ENCODE peak calls at places on chromosomes 2 and 18, in seven cellular contexts. C, N, I, E, O, L and D are unnamed samples.

GRCh38 chr2:150211164-150211631 is 276.3 kb downstream of the RND3 start:
- DNase-seq in C (no peak), N (no peak), I (no peak), E (peak; percentile 73), O (no peak), L (no peak), D (no peak)

GRCh38 chr18:74930616-74931015 is 278.3 kb downstream of the PTGR3 start:
- DNase-seq in C (no peak), N (no peak), I (no peak), E (no peak), O (no peak), L (no peak), D (no peak)

GRCh38 chr2:10362096-10362897 is 59.6 kb downstream of the HPCAL1 start:
- DNase-seq in C (no peak), N (no peak), I (no peak), E (no peak), O (no peak), L (no peak), D (no peak)

GRCh38 chr18:25735447-25735846 is 355.0 kb downstream of the SS18 start:
- DNase-seq in C (no peak), N (no peak), I (no peak), E (no peak), O (no peak), L (no peak), D (no peak)

GRCh38 chr2:143132360-143132759 is 3.1 kb downstream of the ARHGAP15 start:
- DNase-seq in C (no peak), N (peak; percentile 30), I (no peak), E (no peak), O (no peak), L (no peak), D (no peak)

GRCh38 chr18:48569139-48569914 is 30.5 kb downstream of the CTIF start:
- DNase-seq in C (no peak), N (no peak), I (no peak), E (no peak), O (peak; percentile 16), L (no peak), D (no peak)

GRCh38 chr2:3641181-3641580 is 16.8 kb upstream of the ALLC start:
- DNase-seq in C (peak; percentile 18), N (no peak), I (peak; percentile 9), E (no peak), O (no peak), L (no peak), D (no peak)

GRCh38 chr2:168244318-168244717 is 3.1 kb downstream of the STK39 start:
- DNase-seq in C (peak; percentile 52), N (peak; percentile 26), I (no peak), E (no peak), O (no peak), L (peak; percentile 38), D (no peak)

GRCh38 chr2:188892632-188893031 is 81.5 kb upstream of the COL3A1 start:
- DNase-seq in C (no peak), N (no peak), I (no peak), E (peak; percentile 36), O (no peak), L (no peak), D (no peak)

GRCh38 chr18:79523738-79524180 is 128.0 kb downstream of the NFATC1 start:
- DNase-seq in C (no peak), N (peak; percentile 95), I (peak; percentile 19), E (no peak), O (no peak), L (peak; percentile 87), D (no peak)

GRCh38 chr2:157874997-157875719 is 972 bp downstream of the ACVR1 start:
- DNase-seq in C (no peak), N (peak; percentile 51), I (peak; percentile 42), E (peak; percentile 82), O (no peak), L (peak; percentile 19), D (peak; percentile 76)

GRCh38 chr2:238286551-238286950 is 1.9 kb downstream of the PER2 start:
- DNase-seq in C (peak; percentile 85), N (peak; percentile 20), I (peak; percentile 79), E (peak; percentile 76), O (no peak), L (no peak), D (peak; percentile 65)

GRCh38 chr2:235616846-235617245 is 123.0 kb downstream of the AGAP1 start:
- DNase-seq in C (no peak), N (no peak), I (no peak), E (peak; percentile 41), O (no peak), L (no peak), D (no peak)

GRCh38 chr2:68807821-68808266 is 63.4 kb downstream of the BMP10 start:
- DNase-seq in C (no peak), N (no peak), I (peak; percentile 69), E (peak; percentile 69), O (no peak), L (no peak), D (no peak)

GRCh38 chr2:85753525-85754312 is at the start of gene ATOH8:
- DNase-seq in C (peak; percentile 82), N (peak; percentile 35), I (peak; percentile 81), E (peak; percentile 76), O (peak; percentile 95), L (no peak), D (no peak)

GRCh38 chr2:11573418-11574175 is 39.8 kb downstream of the GREB1 start:
- DNase-seq in C (no peak), N (no peak), I (no peak), E (peak; percentile 4), O (no peak), L (no peak), D (no peak)

GRCh38 chr2:104658149-104658839 is 195.6 kb upstream of the POU3F3 start:
- DNase-seq in C (no peak), N (no peak), I (peak; percentile 58), E (no peak), O (peak; percentile 70), L (no peak), D (no peak)

GRCh38 chr18:79625924-79626561 is 53.6 kb upstream of the CTDP1 start:
- DNase-seq in C (no peak), N (no peak), I (no peak), E (no peak), O (no peak), L (no peak), D (no peak)

GRCh38 chr2:190280565-190281330 is 38.9 kb downstream of the HIBCH start:
- DNase-seq in C (no peak), N (no peak), I (no peak), E (peak; percentile 34), O (no peak), L (no peak), D (no peak)

GRCh38 chr2:201807452-201807980 is 1.2 kb downstream of the CDK15 start:
- DNase-seq in C (no peak), N (no peak), I (peak; percentile 61), E (peak; percentile 42), O (no peak), L (no peak), D (no peak)

GRCh38 chr2:201808070-201808469 is 1.7 kb downstream of the CDK15 start:
- DNase-seq in C (no peak), N (no peak), I (no peak), E (no peak), O (no peak), L (no peak), D (no peak)

GRCh38 chr2:201813996-201814845 is 7.9 kb downstream of the CDK15 start:
- DNase-seq in C (no peak), N (no peak), I (no peak), E (no peak), O (no peak), L (no peak), D (no peak)

GRCh38 chr2:201809633-201810032 is 3.3 kb downstream of the CDK15 start:
- DNase-seq in C (no peak), N (no peak), I (no peak), E (no peak), O (no peak), L (no peak), D (no peak)

GRCh38 chr2:201810592-201810991 is 4.3 kb downstream of the CDK15 start:
- DNase-seq in C (no peak), N (no peak), I (no peak), E (no peak), O (no peak), L (no peak), D (no peak)
- H3K4me3 ChIP-seq in C (no peak overlapping the region), N (no peak overlapping the region), I (no peak overlapping the region), E (no peak overlapping the region), O (no peak overlapping the region), L (no peak overlapping the region), D (no peak overlapping the region)

GRCh38 chr2:178528647-178529046 is 48.4 kb downstream of the PLEKHA3 start:
- DNase-seq in C (no peak), N (no peak), I (no peak), E (no peak), O (no peak), L (no peak), D (no peak)

GRCh38 chr2:178530625-178531142 is 50.4 kb downstream of the PLEKHA3 start:
- DNase-seq in C (no peak), N (no peak), I (no peak), E (no peak), O (no peak), L (no peak), D (no peak)

GRCh38 chr2:178529194-178529593 is 48.9 kb downstream of the PLEKHA3 start:
- DNase-seq in C (no peak), N (no peak), I (no peak), E (no peak), O (no peak), L (no peak), D (no peak)

GRCh38 chr2:178530128-178530527 is 49.9 kb downstream of the PLEKHA3 start:
- DNase-seq in C (no peak), N (no peak), I (no peak), E (no peak), O (no peak), L (no peak), D (no peak)

GRCh38 chr2:178531161-178531560 is 50.9 kb downstream of the PLEKHA3 start:
- DNase-seq in C (no peak), N (no peak), I (no peak), E (no peak), O (no peak), L (no peak), D (no peak)
- H3K4me3 ChIP-seq in C (no peak overlapping the region), N (no peak overlapping the region), I (no peak overlapping the region), E (no peak overlapping the region), O (no peak overlapping the region), L (no peak overlapping the region), D (no peak overlapping the region)

GRCh38 chr18:37564796-37565137 is 831 bp downstream of the CELF4 start:
- DNase-seq in C (peak; percentile 42), N (no peak), I (no peak), E (peak; percentile 71), O (peak; percentile 82), L (no peak), D (no peak)
- H3K4me3 ChIP-seq in C (peak overlapping the region; percentile 55), N (no peak overlapping the region), I (peak overlapping the region; percentile 68), E (peak overlapping the region; percentile 74), O (peak overlapping the region; percentile 61), L (no peak overlapping the region), D (no peak overlapping the region)

GRCh38 chr2:229634574-229635185 is 79.7 kb downstream of the DNER start:
- DNase-seq in C (no peak), N (no peak), I (no peak), E (no peak), O (no peak), L (no peak), D (no peak)
- H3K4me3 ChIP-seq in C (no peak overlapping the region), N (no peak overlapping the region), I (no peak overlapping the region), E (no peak overlapping the region), O (no peak overlapping the region), L (no peak overlapping the region), D (no peak overlapping the region)

DNA sequence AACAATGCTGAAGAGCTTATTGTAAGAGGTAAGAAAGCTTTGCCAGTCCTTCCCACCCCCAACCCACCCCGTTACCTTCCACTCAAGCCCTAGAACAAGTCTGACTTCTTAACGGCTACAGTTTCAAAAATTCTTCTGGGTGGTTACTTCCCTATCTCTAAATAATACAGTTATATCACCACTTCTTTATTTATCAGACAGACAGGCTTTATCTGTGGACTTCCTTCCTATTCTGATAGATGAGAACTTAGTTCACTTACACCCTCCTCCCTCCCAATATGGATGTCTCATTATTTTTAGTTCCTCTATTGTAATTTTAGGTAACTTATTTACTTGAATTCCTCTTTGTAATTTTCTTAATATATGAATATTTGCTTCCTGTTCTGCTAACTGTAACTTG is 26.7 kb upstream of the ACTR3 start:
- DNase-seq in C (no peak), N (no peak), I (no peak), E (no peak), O (no peak), L (no peak), D (no peak)
- H3K4me3 ChIP-seq in C (no peak overlapping the region), N (no peak overlapping the region), I (no peak overlapping the region), E (no peak overlapping the region), O (no peak overlapping the region), L (no peak overlapping the region), D (no peak overlapping the region)